ENCODE peak calls at places on chromosomes 1 and 21, in nine cellular contexts. One of them, this sample, is unnamed.

GRCh38 chr21:37783016-37783415 is 133.2 kb downstream of the KCNJ6 start:
- DNase-seq in suprapubic skin: no peak
- DNase-seq in SJCRH30: no peak
- DNase-seq in activated T-helper 1 cell treated with anti-CD3 and anti-CD28 coated beads, Interleukin-2, amount 50 U/mL, for 16 hours: no peak
- DNase-seq in uterus: no peak
- DNase-seq in AG08395: peak; percentile 31
- DNase-seq in C1 segment of cervical spinal cord: no peak
- DNase-seq in NCI-H1092: no peak
- DNase-seq in stimulated activated CD8-positive, alpha-beta memory T cell treated with anti-CD3 and anti-CD28 coated beads, Interleukin-4, amount 100 ng/mL, for 1 hour: no peak
- DNase-seq in this sample: no peak

GRCh38 chr1:32198237-32199042 is 2.0 kb upstream of the CCDC28B start:
- DNase-seq in uterus: no peak
- DNase-seq in C1 segment of cervical spinal cord: no peak
- DNase-seq in SJCRH30: no peak
- DNase-seq in stimulated activated CD8-positive, alpha-beta memory T cell treated with anti-CD3 and anti-CD28 coated beads, Interleukin-4, amount 100 ng/mL, for 1 hour: no peak
- DNase-seq in NCI-H1092: no peak
- DNase-seq in AG08395: no peak
- DNase-seq in suprapubic skin: no peak
- DNase-seq in activated T-helper 1 cell treated with anti-CD3 and anti-CD28 coated beads, Interleukin-2, amount 50 U/mL, for 16 hours: no peak
- DNase-seq in this sample: no peak

GRCh38 chr1:64163972-64164371 is 39.5 kb upstream of the UBE2U start:
- DNase-seq in activated T-helper 1 cell treated with anti-CD3 and anti-CD28 coated beads, Interleukin-2, amount 50 U/mL, for 16 hours: no peak
- DNase-seq in SJCRH30: peak; percentile 28
- DNase-seq in C1 segment of cervical spinal cord: no peak
- DNase-seq in suprapubic skin: no peak
- DNase-seq in stimulated activated CD8-positive, alpha-beta memory T cell treated with anti-CD3 and anti-CD28 coated beads, Interleukin-4, amount 100 ng/mL, for 1 hour: no peak
- DNase-seq in AG08395: peak; percentile 72
- DNase-seq in NCI-H1092: no peak
- DNase-seq in uterus: no peak
- DNase-seq in this sample: no peak

GRCh38 chr1:211944733-211945500 is 90.4 kb downstream of the INTS7 start:
- DNase-seq in SJCRH30: no peak
- DNase-seq in NCI-H1092: no peak
- DNase-seq in uterus: no peak
- DNase-seq in stimulated activated CD8-positive, alpha-beta memory T cell treated with anti-CD3 and anti-CD28 coated beads, Interleukin-4, amount 100 ng/mL, for 1 hour: no peak
- DNase-seq in activated T-helper 1 cell treated with anti-CD3 and anti-CD28 coated beads, Interleukin-2, amount 50 U/mL, for 16 hours: no peak
- DNase-seq in C1 segment of cervical spinal cord: no peak
- DNase-seq in suprapubic skin: no peak
- DNase-seq in AG08395: peak; percentile 39
- DNase-seq in this sample: peak; percentile 77

GRCh38 chr1:179142889-179143299 is 61.0 kb downstream of the TOR3A start:
- DNase-seq in uterus: no peak
- DNase-seq in AG08395: peak; percentile 87
- DNase-seq in stimulated activated CD8-positive, alpha-beta memory T cell treated with anti-CD3 and anti-CD28 coated beads, Interleukin-4, amount 100 ng/mL, for 1 hour: no peak
- DNase-seq in activated T-helper 1 cell treated with anti-CD3 and anti-CD28 coated beads, Interleukin-2, amount 50 U/mL, for 16 hours: no peak
- DNase-seq in NCI-H1092: no peak
- DNase-seq in SJCRH30: peak; percentile 64
- DNase-seq in C1 segment of cervical spinal cord: no peak
- DNase-seq in suprapubic skin: no peak
- DNase-seq in this sample: no peak

GRCh38 chr1:75725256-75725655 is 747 bp downstream of the ACADM start:
- DNase-seq in SJCRH30: no peak
- DNase-seq in uterus: no peak
- DNase-seq in activated T-helper 1 cell treated with anti-CD3 and anti-CD28 coated beads, Interleukin-2, amount 50 U/mL, for 16 hours: no peak
- DNase-seq in C1 segment of cervical spinal cord: no peak
- DNase-seq in stimulated activated CD8-positive, alpha-beta memory T cell treated with anti-CD3 and anti-CD28 coated beads, Interleukin-4, amount 100 ng/mL, for 1 hour: no peak
- DNase-seq in suprapubic skin: no peak
- DNase-seq in NCI-H1092: no peak
- DNase-seq in AG08395: peak; percentile 10
- DNase-seq in this sample: no peak

GRCh38 chr1:226870026-226870322 is 442 bp upstream of the PSEN2 start:
- DNase-seq in SJCRH30: no peak
- DNase-seq in AG08395: no peak
- DNase-seq in activated T-helper 1 cell treated with anti-CD3 and anti-CD28 coated beads, Interleukin-2, amount 50 U/mL, for 16 hours: no peak
- DNase-seq in uterus: no peak
- DNase-seq in suprapubic skin: no peak
- DNase-seq in stimulated activated CD8-positive, alpha-beta memory T cell treated with anti-CD3 and anti-CD28 coated beads, Interleukin-4, amount 100 ng/mL, for 1 hour: no peak
- DNase-seq in NCI-H1092: no peak
- DNase-seq in C1 segment of cervical spinal cord: no peak
- DNase-seq in this sample: no peak

GRCh38 chr21:41422546-41423372 is 3.3 kb upstream of the MX1 start:
- DNase-seq in uterus: no peak
- DNase-seq in activated T-helper 1 cell treated with anti-CD3 and anti-CD28 coated beads, Interleukin-2, amount 50 U/mL, for 16 hours: no peak
- DNase-seq in SJCRH30: no peak
- DNase-seq in stimulated activated CD8-positive, alpha-beta memory T cell treated with anti-CD3 and anti-CD28 coated beads, Interleukin-4, amount 100 ng/mL, for 1 hour: no peak
- DNase-seq in C1 segment of cervical spinal cord: no peak
- DNase-seq in NCI-H1092: no peak
- DNase-seq in suprapubic skin: peak; percentile 41
- DNase-seq in AG08395: no peak
- DNase-seq in this sample: no peak

GRCh38 chr1:58812926-58813325 is 29.1 kb upstream of the JUN start:
- DNase-seq in uterus: no peak
- DNase-seq in activated T-helper 1 cell treated with anti-CD3 and anti-CD28 coated beads, Interleukin-2, amount 50 U/mL, for 16 hours: no peak
- DNase-seq in SJCRH30: no peak
- DNase-seq in NCI-H1092: no peak
- DNase-seq in C1 segment of cervical spinal cord: no peak
- DNase-seq in stimulated activated CD8-positive, alpha-beta memory T cell treated with anti-CD3 and anti-CD28 coated beads, Interleukin-4, amount 100 ng/mL, for 1 hour: no peak
- DNase-seq in suprapubic skin: no peak
- DNase-seq in AG08395: no peak
- DNase-seq in this sample: no peak

GRCh38 chr1:10795305-10796021 is 983 bp downstream of the CASZ1 start:
- DNase-seq in suprapubic skin: peak; percentile 62
- DNase-seq in NCI-H1092: no peak
- DNase-seq in C1 segment of cervical spinal cord: no peak
- DNase-seq in AG08395: no peak
- DNase-seq in activated T-helper 1 cell treated with anti-CD3 and anti-CD28 coated beads, Interleukin-2, amount 50 U/mL, for 16 hours: no peak
- DNase-seq in stimulated activated CD8-positive, alpha-beta memory T cell treated with anti-CD3 and anti-CD28 coated beads, Interleukin-4, amount 100 ng/mL, for 1 hour: no peak
- DNase-seq in SJCRH30: peak; percentile 39
- DNase-seq in uterus: no peak
- DNase-seq in this sample: no peak

GRCh38 chr1:211257831-211258225 is 1.3 kb upstream of the RCOR3 start:
- DNase-seq in stimulated activated CD8-positive, alpha-beta memory T cell treated with anti-CD3 and anti-CD28 coated beads, Interleukin-4, amount 100 ng/mL, for 1 hour: no peak
- DNase-seq in uterus: no peak
- DNase-seq in SJCRH30: no peak
- DNase-seq in activated T-helper 1 cell treated with anti-CD3 and anti-CD28 coated beads, Interleukin-2, amount 50 U/mL, for 16 hours: no peak
- DNase-seq in AG08395: no peak
- DNase-seq in C1 segment of cervical spinal cord: no peak
- DNase-seq in suprapubic skin: no peak
- DNase-seq in NCI-H1092: no peak
- DNase-seq in this sample: no peak

GRCh38 chr1:21653744-21654100 is 15.4 kb downstream of the RAP1GAP start:
- DNase-seq in activated T-helper 1 cell treated with anti-CD3 and anti-CD28 coated beads, Interleukin-2, amount 50 U/mL, for 16 hours: no peak
- DNase-seq in AG08395: no peak
- DNase-seq in NCI-H1092: no peak
- DNase-seq in SJCRH30: peak; percentile 78
- DNase-seq in suprapubic skin: no peak
- DNase-seq in stimulated activated CD8-positive, alpha-beta memory T cell treated with anti-CD3 and anti-CD28 coated beads, Interleukin-4, amount 100 ng/mL, for 1 hour: no peak
- DNase-seq in uterus: no peak
- DNase-seq in C1 segment of cervical spinal cord: no peak
- DNase-seq in this sample: no peak

GRCh38 chr1:85496881-85497582 is 32.1 kb upstream of the DDAH1 start:
- DNase-seq in SJCRH30: peak; percentile 26
- DNase-seq in activated T-helper 1 cell treated with anti-CD3 and anti-CD28 coated beads, Interleukin-2, amount 50 U/mL, for 16 hours: no peak
- DNase-seq in AG08395: no peak
- DNase-seq in C1 segment of cervical spinal cord: no peak
- DNase-seq in suprapubic skin: no peak
- DNase-seq in NCI-H1092: no peak
- DNase-seq in uterus: no peak
- DNase-seq in stimulated activated CD8-positive, alpha-beta memory T cell treated with anti-CD3 and anti-CD28 coated beads, Interleukin-4, amount 100 ng/mL, for 1 hour: no peak
- DNase-seq in this sample: no peak

GRCh38 chr1:11397151-11397902 is 81.6 kb upstream of the DISP3 start:
- DNase-seq in C1 segment of cervical spinal cord: no peak
- DNase-seq in SJCRH30: no peak
- DNase-seq in NCI-H1092: no peak
- DNase-seq in activated T-helper 1 cell treated with anti-CD3 and anti-CD28 coated beads, Interleukin-2, amount 50 U/mL, for 16 hours: no peak
- DNase-seq in uterus: no peak
- DNase-seq in AG08395: no peak
- DNase-seq in stimulated activated CD8-positive, alpha-beta memory T cell treated with anti-CD3 and anti-CD28 coated beads, Interleukin-4, amount 100 ng/mL, for 1 hour: no peak
- DNase-seq in suprapubic skin: no peak
- DNase-seq in this sample: no peak

GRCh38 chr1:24151175-24151533 is 8.2 kb upstream of the IL22RA1 start:
- DNase-seq in suprapubic skin: no peak
- DNase-seq in C1 segment of cervical spinal cord: no peak
- DNase-seq in stimulated activated CD8-positive, alpha-beta memory T cell treated with anti-CD3 and anti-CD28 coated beads, Interleukin-4, amount 100 ng/mL, for 1 hour: no peak
- DNase-seq in uterus: no peak
- DNase-seq in NCI-H1092: no peak
- DNase-seq in activated T-helper 1 cell treated with anti-CD3 and anti-CD28 coated beads, Interleukin-2, amount 50 U/mL, for 16 hours: no peak
- DNase-seq in SJCRH30: no peak
- DNase-seq in AG08395: no peak
- DNase-seq in this sample: no peak

GRCh38 chr1:93878501-93878888 is 511 bp downstream of the DNTTIP2 start:
- DNase-seq in C1 segment of cervical spinal cord: no peak
- DNase-seq in activated T-helper 1 cell treated with anti-CD3 and anti-CD28 coated beads, Interleukin-2, amount 50 U/mL, for 16 hours: peak; percentile 32
- DNase-seq in suprapubic skin: peak; percentile 69
- DNase-seq in AG08395: peak; percentile 42
- DNase-seq in stimulated activated CD8-positive, alpha-beta memory T cell treated with anti-CD3 and anti-CD28 coated beads, Interleukin-4, amount 100 ng/mL, for 1 hour: peak; percentile 60
- DNase-seq in SJCRH30: no peak
- DNase-seq in NCI-H1092: no peak
- DNase-seq in uterus: peak; percentile 24
- DNase-seq in this sample: peak; percentile 51

GRCh38 chr1:58983633-58984301 is 199.9 kb upstream of the JUN start:
- DNase-seq in stimulated activated CD8-positive, alpha-beta memory T cell treated with anti-CD3 and anti-CD28 coated beads, Interleukin-4, amount 100 ng/mL, for 1 hour: no peak
- DNase-seq in C1 segment of cervical spinal cord: no peak
- DNase-seq in AG08395: no peak
- DNase-seq in NCI-H1092: no peak
- DNase-seq in uterus: no peak
- DNase-seq in activated T-helper 1 cell treated with anti-CD3 and anti-CD28 coated beads, Interleukin-2, amount 50 U/mL, for 16 hours: no peak
- DNase-seq in SJCRH30: peak; percentile 34
- DNase-seq in suprapubic skin: no peak
- DNase-seq in this sample: no peak

GRCh38 chr1:221174598-221174997 is 295.4 kb downstream of the HLX start:
- DNase-seq in NCI-H1092: no peak
- DNase-seq in SJCRH30: no peak
- DNase-seq in suprapubic skin: peak; percentile 61
- DNase-seq in stimulated activated CD8-positive, alpha-beta memory T cell treated with anti-CD3 and anti-CD28 coated beads, Interleukin-4, amount 100 ng/mL, for 1 hour: no peak
- DNase-seq in uterus: no peak
- DNase-seq in AG08395: no peak
- DNase-seq in activated T-helper 1 cell treated with anti-CD3 and anti-CD28 coated beads, Interleukin-2, amount 50 U/mL, for 16 hours: no peak
- DNase-seq in C1 segment of cervical spinal cord: no peak
- DNase-seq in this sample: no peak

GRCh38 chr1:81314497-81314896 is 486.2 kb upstream of the ADGRL2 start:
- DNase-seq in AG08395: no peak
- DNase-seq in C1 segment of cervical spinal cord: no peak
- DNase-seq in stimulated activated CD8-positive, alpha-beta memory T cell treated with anti-CD3 and anti-CD28 coated beads, Interleukin-4, amount 100 ng/mL, for 1 hour: no peak
- DNase-seq in SJCRH30: no peak
- DNase-seq in suprapubic skin: no peak
- DNase-seq in uterus: no peak
- DNase-seq in activated T-helper 1 cell treated with anti-CD3 and anti-CD28 coated beads, Interleukin-2, amount 50 U/mL, for 16 hours: no peak
- DNase-seq in NCI-H1092: no peak
- DNase-seq in this sample: no peak

GRCh38 chr21:32611471-32611997 is 643 bp downstream of the CFAP298 start:
- DNase-seq in SJCRH30: peak; percentile 54
- DNase-seq in C1 segment of cervical spinal cord: no peak
- DNase-seq in suprapubic skin: no peak
- DNase-seq in AG08395: peak; percentile 31
- DNase-seq in stimulated activated CD8-positive, alpha-beta memory T cell treated with anti-CD3 and anti-CD28 coated beads, Interleukin-4, amount 100 ng/mL, for 1 hour: no peak
- DNase-seq in activated T-helper 1 cell treated with anti-CD3 and anti-CD28 coated beads, Interleukin-2, amount 50 U/mL, for 16 hours: no peak
- DNase-seq in NCI-H1092: no peak
- DNase-seq in uterus: no peak
- DNase-seq in this sample: no peak

GRCh38 chr1:247281001-247281574 is 25.2 kb downstream of the VN1R5 start:
- DNase-seq in suprapubic skin: no peak
- DNase-seq in NCI-H1092: no peak
- DNase-seq in uterus: no peak
- DNase-seq in stimulated activated CD8-positive, alpha-beta memory T cell treated with anti-CD3 and anti-CD28 coated beads, Interleukin-4, amount 100 ng/mL, for 1 hour: no peak
- DNase-seq in C1 segment of cervical spinal cord: no peak
- DNase-seq in SJCRH30: no peak
- DNase-seq in AG08395: no peak
- DNase-seq in activated T-helper 1 cell treated with anti-CD3 and anti-CD28 coated beads, Interleukin-2, amount 50 U/mL, for 16 hours: no peak
- DNase-seq in this sample: no peak

GRCh38 chr1:62299426-62300200 is 19.6 kb downstream of the KANK4 start:
- DNase-seq in AG08395: no peak
- DNase-seq in SJCRH30: peak; percentile 100
- DNase-seq in suprapubic skin: no peak
- DNase-seq in stimulated activated CD8-positive, alpha-beta memory T cell treated with anti-CD3 and anti-CD28 coated beads, Interleukin-4, amount 100 ng/mL, for 1 hour: no peak
- DNase-seq in activated T-helper 1 cell treated with anti-CD3 and anti-CD28 coated beads, Interleukin-2, amount 50 U/mL, for 16 hours: no peak
- DNase-seq in uterus: no peak
- DNase-seq in NCI-H1092: peak; percentile 18
- DNase-seq in C1 segment of cervical spinal cord: no peak
- DNase-seq in this sample: no peak

GRCh38 chr1:219771039-219771438 is 157.3 kb downstream of the SLC30A10 start:
- DNase-seq in SJCRH30: peak; percentile 68
- DNase-seq in stimulated activated CD8-positive, alpha-beta memory T cell treated with anti-CD3 and anti-CD28 coated beads, Interleukin-4, amount 100 ng/mL, for 1 hour: no peak
- DNase-seq in C1 segment of cervical spinal cord: no peak
- DNase-seq in AG08395: peak; percentile 73
- DNase-seq in uterus: no peak
- DNase-seq in activated T-helper 1 cell treated with anti-CD3 and anti-CD28 coated beads, Interleukin-2, amount 50 U/mL, for 16 hours: no peak
- DNase-seq in suprapubic skin: no peak
- DNase-seq in NCI-H1092: no peak
- DNase-seq in this sample: no peak

GRCh38 chr1:25505706-25506385 is 37.6 kb upstream of the LDLRAP1 start:
- DNase-seq in stimulated activated CD8-positive, alpha-beta memory T cell treated with anti-CD3 and anti-CD28 coated beads, Interleukin-4, amount 100 ng/mL, for 1 hour: no peak
- DNase-seq in uterus: no peak
- DNase-seq in suprapubic skin: no peak
- DNase-seq in SJCRH30: no peak
- DNase-seq in AG08395: no peak
- DNase-seq in NCI-H1092: no peak
- DNase-seq in C1 segment of cervical spinal cord: no peak
- DNase-seq in activated T-helper 1 cell treated with anti-CD3 and anti-CD28 coated beads, Interleukin-2, amount 50 U/mL, for 16 hours: no peak
- DNase-seq in this sample: no peak

GRCh38 chr1:117166076-117166475 is 44.5 kb upstream of the TRIM45 start:
- DNase-seq in NCI-H1092: no peak
- DNase-seq in C1 segment of cervical spinal cord: no peak
- DNase-seq in AG08395: peak; percentile 64
- DNase-seq in activated T-helper 1 cell treated with anti-CD3 and anti-CD28 coated beads, Interleukin-2, amount 50 U/mL, for 16 hours: no peak
- DNase-seq in SJCRH30: no peak
- DNase-seq in uterus: no peak
- DNase-seq in suprapubic skin: no peak
- DNase-seq in stimulated activated CD8-positive, alpha-beta memory T cell treated with anti-CD3 and anti-CD28 coated beads, Interleukin-4, amount 100 ng/mL, for 1 hour: no peak
- DNase-seq in this sample: no peak

GRCh38 chr1:93353286-93353685 is 7.6 kb downstream of the DR1 start:
- DNase-seq in C1 segment of cervical spinal cord: no peak
- DNase-seq in SJCRH30: no peak
- DNase-seq in NCI-H1092: no peak
- DNase-seq in stimulated activated CD8-positive, alpha-beta memory T cell treated with anti-CD3 and anti-CD28 coated beads, Interleukin-4, amount 100 ng/mL, for 1 hour: no peak
- DNase-seq in activated T-helper 1 cell treated with anti-CD3 and anti-CD28 coated beads, Interleukin-2, amount 50 U/mL, for 16 hours: no peak
- DNase-seq in AG08395: peak; percentile 27
- DNase-seq in suprapubic skin: no peak
- DNase-seq in uterus: no peak
- DNase-seq in this sample: no peak

GRCh38 chr1:118963456-118964430 is 24.4 kb downstream of the TBX15 start:
- DNase-seq in stimulated activated CD8-positive, alpha-beta memory T cell treated with anti-CD3 and anti-CD28 coated beads, Interleukin-4, amount 100 ng/mL, for 1 hour: no peak
- DNase-seq in SJCRH30: no peak
- DNase-seq in suprapubic skin: no peak
- DNase-seq in NCI-H1092: no peak
- DNase-seq in C1 segment of cervical spinal cord: no peak
- DNase-seq in AG08395: peak; percentile 67
- DNase-seq in activated T-helper 1 cell treated with anti-CD3 and anti-CD28 coated beads, Interleukin-2, amount 50 U/mL, for 16 hours: no peak
- DNase-seq in uterus: no peak
- DNase-seq in this sample: no peak

GRCh38 chr1:221228594-221228993 is 349.4 kb downstream of the HLX start:
- DNase-seq in SJCRH30: no peak
- DNase-seq in activated T-helper 1 cell treated with anti-CD3 and anti-CD28 coated beads, Interleukin-2, amount 50 U/mL, for 16 hours: no peak
- DNase-seq in suprapubic skin: no peak
- DNase-seq in stimulated activated CD8-positive, alpha-beta memory T cell treated with anti-CD3 and anti-CD28 coated beads, Interleukin-4, amount 100 ng/mL, for 1 hour: no peak
- DNase-seq in uterus: no peak
- DNase-seq in C1 segment of cervical spinal cord: no peak
- DNase-seq in AG08395: no peak
- DNase-seq in NCI-H1092: peak; percentile 50
- DNase-seq in this sample: no peak

GRCh38 chr1:182143825-182144661 is 82.5 kb upstream of the ZNF648 start:
- DNase-seq in C1 segment of cervical spinal cord: no peak
- DNase-seq in stimulated activated CD8-positive, alpha-beta memory T cell treated with anti-CD3 and anti-CD28 coated beads, Interleukin-4, amount 100 ng/mL, for 1 hour: no peak
- DNase-seq in NCI-H1092: no peak
- DNase-seq in suprapubic skin: peak; percentile 94
- DNase-seq in activated T-helper 1 cell treated with anti-CD3 and anti-CD28 coated beads, Interleukin-2, amount 50 U/mL, for 16 hours: no peak
- DNase-seq in SJCRH30: peak; percentile 81
- DNase-seq in uterus: peak; percentile 97
- DNase-seq in AG08395: peak; percentile 59
- DNase-seq in this sample: peak; percentile 84

GRCh38 chr1:87045757-87046422 is 131.5 kb downstream of the HS2ST1 start:
- DNase-seq in suprapubic skin: no peak
- DNase-seq in AG08395: no peak
- DNase-seq in SJCRH30: no peak
- DNase-seq in stimulated activated CD8-positive, alpha-beta memory T cell treated with anti-CD3 and anti-CD28 coated beads, Interleukin-4, amount 100 ng/mL, for 1 hour: no peak
- DNase-seq in NCI-H1092: no peak
- DNase-seq in uterus: no peak
- DNase-seq in C1 segment of cervical spinal cord: no peak
- DNase-seq in activated T-helper 1 cell treated with anti-CD3 and anti-CD28 coated beads, Interleukin-2, amount 50 U/mL, for 16 hours: no peak
- DNase-seq in this sample: no peak

This sample was measured in ureter.